ENCODE peak calls at places on chromosomes 2 and 18, in six cellular contexts. A is cardiac muscle cell, N is adrenal gland, I is PC-3, K is cardiac fibroblast, T is foreskin fibroblast. S is an unnamed sample.

GRCh38 chr2:112474844-112475486 is 7.0 kb upstream of the TTL start:
- DNase-seq in I (no peak), T (peak), A (peak), N (no peak), K (no peak), S (no peak)

GRCh38 chr2:134773372-134774073 is 54.7 kb upstream of the TMEM163 start:
- DNase-seq in I (no peak), T (no peak), K (peak), N (peak), A (peak), S (no peak)

GRCh38 chr18:69326094-69326493 is 74.6 kb upstream of the DOK6 start:
- DNase-seq in N (no peak), K (peak), I (no peak), T (no peak), A (no peak), S (no peak)

GRCh38 chr2:45583989-45584388 is 27.1 kb downstream of the SRBD1 start:
- DNase-seq in N (no peak), T (no peak), A (no peak), I (no peak), K (no peak), S (no peak)

GRCh38 chr2:218033208-218033589 is 30.4 kb upstream of the TNS1 start:
- DNase-seq in I (no peak), A (no peak), T (no peak), N (peak), K (no peak), S (no peak)

GRCh38 chr18:8610442-8610801 is 1.2 kb downstream of the RAB12 start:
- DNase-seq in N (peak), T (no peak), I (peak), K (peak), A (peak), S (no peak)

GRCh38 chr2:44934521-44934961 is 7.0 kb upstream of the SIX3 start:
- DNase-seq in A (no peak), K (no peak), N (no peak), I (no peak), T (no peak), S (no peak)

GRCh38 chr18:32441536-32441935 is 29.1 kb downstream of the GAREM1 start:
- DNase-seq in K (peak), N (no peak), T (no peak), A (peak), I (no peak), S (no peak)

GRCh38 chr2:127107622-127107999 is 657 bp upstream of the BIN1 start:
- DNase-seq in I (no peak), K (peak), T (no peak), N (no peak), A (peak), S (no peak)

GRCh38 chr2:197113221-197113831 is 186.8 kb upstream of the PGAP1 start:
- DNase-seq in N (no peak), I (peak), K (peak), T (no peak), A (peak), S (no peak)

GRCh38 chr2:178819147-178819875 is 12.1 kb upstream of the TTN start:
- DNase-seq in A (no peak), T (no peak), N (no peak), I (no peak), K (no peak), S (no peak)

GRCh38 chr2:100004348-100004884 is 138.0 kb downstream of the AFF3 start:
- DNase-seq in K (no peak), N (no peak), A (no peak), I (peak), T (no peak), S (no peak)

GRCh38 chr2:1546023-1546591 is 132.8 kb downstream of the TPO start:
- DNase-seq in T (peak), I (peak), A (peak), N (peak), K (peak), S (no peak)

GRCh38 chr2:131966256-131966655 is 195.5 kb downstream of the ANKRD30BL start:
- DNase-seq in T (no peak), A (no peak), N (no peak), I (no peak), K (no peak), S (no peak)

GRCh38 chr2:28661589-28662001 is 90.0 kb upstream of the PPP1CB start:
- DNase-seq in K (peak), I (peak), T (peak), N (peak), A (peak), S (peak)

GRCh38 chr18:8121942-8122480 is 487.2 kb upstream of the RAB12 start:
- DNase-seq in N (no peak), K (peak), A (peak), T (peak), I (peak), S (no peak)

GRCh38 chr2:167294031-167294774 is 405.9 kb downstream of the XIRP2 start:
- DNase-seq in N (no peak), I (no peak), A (peak), T (peak), K (peak), S (no peak)

GRCh38 chr2:13876491-13877037 is 756.0 kb upstream of the LRATD1 start:
- DNase-seq in A (no peak), K (no peak), N (no peak), I (no peak), T (no peak), S (no peak)

GRCh38 chr2:82998770-82999169 is 1460.3 kb downstream of the SUCLG1 start:
- DNase-seq in I (no peak), K (no peak), T (no peak), A (no peak), N (no peak), S (no peak)

GRCh38 chr18:79371536-79372210 is 24.1 kb upstream of the NFATC1 start:
- DNase-seq in K (no peak), T (no peak), N (no peak), I (no peak), A (no peak), S (no peak)

GRCh38 chr2:223954401-223954800 is 2.9 kb upstream of the MRPL44 start:
- DNase-seq in K (peak), I (no peak), N (no peak), T (peak), A (peak), S (no peak)

GRCh38 chr18:35158728-35159443 is 81.9 kb upstream of the ZNF397 start:
- DNase-seq in I (no peak), T (no peak), K (no peak), A (no peak), N (no peak), S (no peak)

GRCh38 chr2:239822146-239822945 is 202.8 kb downstream of the NDUFA10 start:
- DNase-seq in T (no peak), K (no peak), A (no peak), I (no peak), N (no peak), S (no peak)

GRCh38 chr18:73232933-73233332 is 365.1 kb upstream of the NETO1 start:
- DNase-seq in A (no peak), N (no peak), T (no peak), K (no peak), I (no peak), S (no peak)

GRCh38 chr2:1747065-1747941 is 3.0 kb upstream of the PXDN start:
- DNase-seq in K (no peak), T (no peak), I (no peak), A (no peak), N (no peak), S (no peak)

GRCh38 chr2:152067823-152068222 is 31.0 kb downstream of the CACNB4 start:
- DNase-seq in T (peak), A (no peak), N (no peak), K (no peak), I (no peak), S (no peak)

GRCh38 chr2:60073201-60073600 is 480.3 kb downstream of the BCL11A start:
- DNase-seq in K (no peak), A (no peak), N (no peak), I (no peak), T (no peak), S (no peak)

GRCh38 chr2:151808258-151809072 is 19.8 kb downstream of the ARL5A start:
- DNase-seq in N (no peak), A (peak), K (peak), T (no peak), I (peak), S (no peak)

GRCh38 chr2:8059794-8060193 is 622.1 kb upstream of the ID2 start:
- DNase-seq in A (no peak), N (no peak), T (no peak), K (no peak), I (no peak), S (no peak)

DNA sequence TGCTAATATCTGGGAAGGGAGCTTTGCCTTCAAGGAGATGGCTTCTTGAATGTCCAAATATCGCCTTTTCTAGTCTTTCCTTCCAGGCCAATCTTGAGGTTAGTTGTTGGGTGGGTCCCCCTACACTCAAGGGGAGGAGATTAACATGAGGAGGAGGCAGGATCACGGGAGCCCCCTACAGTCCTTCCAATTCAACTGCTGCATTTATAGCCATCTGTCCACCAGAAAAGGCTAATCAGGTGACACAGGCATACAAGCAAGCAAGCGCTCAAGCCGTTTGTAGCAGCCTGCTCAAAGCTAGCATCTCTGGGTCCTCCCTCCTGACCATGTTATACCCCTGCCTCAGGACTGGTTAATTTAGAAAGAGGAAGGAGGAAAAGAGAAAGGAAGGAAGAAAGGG is 87.6 kb downstream of the MRPS9 start:
- DNase-seq in A (no peak), I (no peak), T (no peak), K (no peak), N (no peak), S (no peak)
- TF ChIP-seq CTCF in A (peak), I (peak), T (no peak), K (peak), N (no peak), S (peak)

GRCh38 chr2:236101311-236101950 is 66.8 kb downstream of the GBX2 start:
- DNase-seq in T (no peak), K (no peak), I (no peak), N (no peak), A (no peak), S (no peak)

GRCh38 chr2:236106761-236107160 is 61.4 kb downstream of the GBX2 start:
- DNase-seq in I (no peak), K (no peak), A (no peak), N (no peak), T (no peak), S (no peak)

GRCh38 chr2:236102971-236103370 is 65.2 kb downstream of the GBX2 start:
- DNase-seq in T (no peak), N (no peak), A (no peak), K (no peak), I (no peak), S (no peak)

GRCh38 chr2:236105955-236106607 is 62.1 kb downstream of the GBX2 start:
- DNase-seq in K (no peak), T (no peak), I (no peak), N (no peak), A (no peak), S (no peak)

GRCh38 chr2:236103981-236104380 is 64.2 kb downstream of the GBX2 start:
- DNase-seq in T (no peak), I (no peak), K (no peak), N (no peak), A (no peak), S (no peak)
- H3K4me3 ChIP-seq in T (no peak), I (no peak), K (no peak), N (no peak), A (no peak), S (no peak)

DNA sequence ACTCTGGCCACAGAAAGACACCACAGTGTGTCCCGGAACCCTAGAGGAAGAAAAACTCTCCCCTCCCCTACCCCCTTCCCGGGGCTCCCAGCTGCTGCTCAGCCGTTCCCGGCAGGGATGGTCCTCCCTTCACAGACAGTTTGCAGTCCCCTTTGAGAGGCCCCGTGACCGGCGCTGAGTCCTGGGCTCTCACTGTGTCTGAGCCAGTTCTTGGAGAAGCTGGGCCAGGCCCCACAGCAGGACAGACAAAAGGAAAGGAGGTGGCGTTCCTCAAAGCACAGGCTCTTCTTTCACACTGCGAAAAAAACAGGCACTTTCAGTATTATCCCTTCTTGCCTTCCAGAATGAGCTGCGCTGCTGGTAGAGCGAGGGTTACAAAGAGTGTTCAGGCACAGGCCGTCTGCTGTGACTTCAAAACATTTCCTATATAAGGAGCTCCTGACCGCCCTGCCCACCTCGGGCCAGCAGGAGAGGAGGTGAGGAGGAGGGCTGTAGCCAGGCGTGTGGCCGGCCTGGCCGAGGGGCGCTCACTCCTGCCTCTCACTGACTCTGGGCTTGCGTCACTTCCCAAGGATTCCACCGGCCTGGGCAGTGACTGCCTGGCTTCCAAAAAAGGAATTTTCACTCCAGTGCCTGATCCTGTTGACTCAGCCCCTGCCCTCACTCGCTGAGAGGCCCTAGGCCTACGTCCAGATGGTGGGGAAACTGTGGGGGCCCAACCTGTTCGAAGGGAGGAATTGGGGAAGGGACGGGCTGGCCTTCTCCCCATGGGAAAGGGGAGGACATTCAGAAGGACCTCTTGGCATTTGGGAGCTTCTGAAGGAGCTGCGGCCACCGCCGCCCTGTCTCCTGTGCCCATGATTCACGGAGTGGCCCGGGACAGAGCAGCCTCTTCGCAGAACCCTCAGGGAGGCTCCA is 24.9 kb downstream of the CIDEA start:
- DNase-seq in N (peak), A (peak), I (no peak), K (peak), T (peak), S (peak)
- TF ChIP-seq CTCF in N (peak), A (peak), I (no peak), K (peak), T (no peak), S (no peak)

GRCh38 chr18:49021076-49021432 is 70.3 kb upstream of the SMAD7 start:
- DNase-seq in A (no peak), K (no peak), I (no peak), T (no peak), N (peak), S (no peak)
- H3K4me3 ChIP-seq in A (no peak), K (no peak), I (peak), T (no peak), N (no peak), S (no peak)

GRCh38 chr2:42969231-42970150 is 177.1 kb upstream of the HAAO start:
- DNase-seq in K (peak), T (peak), N (no peak), I (peak), A (peak), S (no peak)
- TF ChIP-seq CTCF in K (peak), T (no peak), N (no peak), I (no peak), A (no peak), S (no peak)

GRCh38 chr2:231189171-231189530 is 9.3 kb upstream of the ARMC9 start:
- DNase-seq in A (no peak), I (no peak), N (no peak), T (no peak), K (no peak), S (no peak)

GRCh38 chr2:231190531-231191197 is 7.8 kb upstream of the ARMC9 start:
- DNase-seq in A (peak), I (peak), T (no peak), K (peak), N (no peak), S (no peak)

GRCh38 chr2:231187736-231188505 is 10.5 kb upstream of the ARMC9 start:
- DNase-seq in K (peak), A (peak), N (peak), T (peak), I (no peak), S (no peak)

GRCh38 chr2:231188506-231189170 is 9.8 kb upstream of the ARMC9 start:
- DNase-seq in I (no peak), K (no peak), N (no peak), A (no peak), T (no peak), S (no peak)

DNA sequence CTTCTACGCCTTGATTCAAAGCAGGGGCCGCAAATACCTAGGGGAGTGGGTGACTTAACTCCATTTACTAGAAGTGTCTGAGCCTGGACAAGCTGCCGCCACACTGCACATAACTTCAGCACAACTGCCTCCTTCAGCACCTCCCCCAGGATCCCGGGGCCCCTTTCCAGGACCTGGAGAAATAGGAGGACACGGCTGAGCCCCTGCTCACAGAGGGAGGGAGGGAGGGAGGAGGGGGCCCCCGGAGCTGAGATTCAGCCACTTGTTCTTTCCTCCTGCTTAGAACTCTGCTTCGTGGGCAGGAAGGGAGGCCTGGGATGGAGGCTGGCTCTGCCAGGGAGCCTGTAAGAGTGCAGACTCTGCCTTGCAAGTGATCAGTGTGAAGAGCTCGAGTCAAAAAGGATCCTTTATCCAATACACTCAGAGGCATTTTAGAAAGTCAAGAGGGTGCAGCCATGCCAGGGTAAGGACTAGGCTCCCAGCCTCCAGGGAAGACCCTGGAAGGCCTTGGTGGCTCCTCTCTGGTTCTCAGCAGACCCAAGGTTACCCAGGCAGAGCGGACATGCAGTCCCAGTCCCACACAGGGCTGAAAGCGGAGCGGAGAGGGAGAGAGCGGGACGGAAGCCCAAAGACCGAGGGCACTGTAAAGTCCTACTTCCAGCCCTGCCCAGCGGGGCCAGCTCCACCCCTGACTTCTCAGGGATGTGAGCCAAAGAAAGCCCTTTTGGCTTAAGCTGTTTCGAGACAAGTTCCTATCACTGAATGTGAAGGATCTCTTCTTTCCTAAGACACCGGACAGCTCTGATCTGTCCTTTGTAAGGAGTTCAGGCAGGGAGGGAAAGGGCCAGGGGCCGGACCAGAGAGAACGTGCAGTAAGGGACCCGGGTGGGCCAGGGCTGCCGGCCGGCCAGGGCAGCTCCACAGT is 8.6 kb upstream of the ARMC9 start:
- DNase-seq in I (no peak), A (peak), K (peak), T (peak), N (peak), S (no peak)
- H3K4me3 ChIP-seq in I (no peak), A (no peak), K (no peak), T (no peak), N (no peak), S (no peak)

DNA sequence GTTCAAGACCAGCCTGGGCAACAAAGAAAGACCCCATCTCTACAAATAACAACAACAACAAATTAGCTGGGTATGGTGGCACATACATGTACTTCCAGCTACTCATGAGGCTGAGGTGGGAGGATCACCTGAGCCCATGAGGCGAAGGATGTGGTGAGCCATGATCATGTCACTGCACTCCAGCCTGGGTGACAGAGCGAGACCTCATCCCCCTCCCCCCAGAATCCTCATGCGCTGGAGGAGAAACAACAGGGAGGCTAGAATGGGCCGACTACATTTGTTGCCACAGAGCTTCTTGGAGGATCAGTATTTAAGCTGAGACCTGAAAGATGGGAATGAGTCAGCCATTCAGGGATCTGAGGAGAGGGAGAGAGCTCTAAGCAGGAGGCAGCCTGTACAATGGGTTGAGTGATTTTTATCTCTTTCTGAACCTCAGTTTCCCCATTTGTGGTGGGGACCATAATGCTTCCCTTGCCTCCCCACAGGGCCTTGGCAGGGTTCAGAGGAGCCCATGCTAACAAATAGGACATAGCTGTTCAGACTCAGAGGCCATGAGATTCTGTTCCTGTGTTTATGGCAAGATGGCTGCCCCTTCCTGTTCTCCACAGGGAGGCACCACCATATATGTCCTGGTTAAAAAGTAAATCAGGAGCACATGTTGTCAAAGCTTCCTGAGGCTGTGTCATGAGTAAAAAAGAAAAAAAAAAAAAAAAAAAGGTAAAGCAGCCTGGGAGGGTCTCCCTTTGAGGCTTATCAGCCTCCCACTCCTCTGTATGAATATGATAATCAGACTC is 131.4 kb upstream of the HAAO start:
- DNase-seq in A (peak), T (no peak), K (peak), I (no peak), N (no peak), S (no peak)
- TF ChIP-seq CTCF in A (no peak), T (no peak), K (no peak), I (no peak), N (no peak), S (no peak)